ENCODE peak calls at places on chromosomes 13 and 19, in eight cellular contexts. One of them, this sample, is unnamed.

GRCh38 chr19:33441277-33441699 is 67.8 kb downstream of the CEBPG start:
- DNase-seq in mucosa of descending colon: no peak
- DNase-seq in progenitor cell of endocrine pancreas: no peak
- DNase-seq in IMR-90: no peak
- DNase-seq in cardiac fibroblast: no peak
- DNase-seq in RWPE1: no peak
- DNase-seq in AG04450: no peak
- DNase-seq in lung: no peak
- DNase-seq in this sample: no peak

GRCh38 chr13:113427562-113428468 is 25.5 kb downstream of the ADPRHL1 start:
- DNase-seq in mucosa of descending colon: no peak
- DNase-seq in progenitor cell of endocrine pancreas: no peak
- DNase-seq in IMR-90: peak
- DNase-seq in cardiac fibroblast: peak
- DNase-seq in RWPE1: no peak
- DNase-seq in AG04450: no peak
- DNase-seq in lung: no peak
- DNase-seq in this sample: no peak

GRCh38 chr13:51453308-51453958 is 597 bp upstream of the INTS6 start:
- DNase-seq in mucosa of descending colon: peak
- DNase-seq in progenitor cell of endocrine pancreas: peak
- DNase-seq in IMR-90: no peak
- DNase-seq in cardiac fibroblast: no peak
- DNase-seq in RWPE1: no peak
- DNase-seq in AG04450: no peak
- DNase-seq in lung: peak
- DNase-seq in this sample: peak

GRCh38 chr19:18795540-18795939 is 4.4 kb upstream of the COMP start:
- DNase-seq in mucosa of descending colon: no peak
- DNase-seq in progenitor cell of endocrine pancreas: no peak
- DNase-seq in IMR-90: no peak
- DNase-seq in cardiac fibroblast: no peak
- DNase-seq in RWPE1: no peak
- DNase-seq in AG04450: no peak
- DNase-seq in lung: no peak
- DNase-seq in this sample: no peak

GRCh38 chr19:18433039-18433691 is 4.8 kb downstream of the ISYNA1 start:
- DNase-seq in mucosa of descending colon: no peak
- DNase-seq in progenitor cell of endocrine pancreas: no peak
- DNase-seq in IMR-90: no peak
- DNase-seq in cardiac fibroblast: no peak
- DNase-seq in RWPE1: no peak
- DNase-seq in AG04450: no peak
- DNase-seq in lung: no peak
- DNase-seq in this sample: peak

GRCh38 chr19:5126498-5127223 is 157.7 kb downstream of the KDM4B start:
- DNase-seq in mucosa of descending colon: no peak
- DNase-seq in progenitor cell of endocrine pancreas: no peak
- DNase-seq in IMR-90: no peak
- DNase-seq in cardiac fibroblast: no peak
- DNase-seq in RWPE1: no peak
- DNase-seq in AG04450: no peak
- DNase-seq in lung: no peak
- DNase-seq in this sample: peak

GRCh38 chr19:40284501-40285352 is at the start of gene AKT2:
- DNase-seq in mucosa of descending colon: no peak
- DNase-seq in progenitor cell of endocrine pancreas: peak
- DNase-seq in IMR-90: peak
- DNase-seq in cardiac fibroblast: no peak
- DNase-seq in RWPE1: no peak
- DNase-seq in AG04450: peak
- DNase-seq in lung: no peak
- DNase-seq in this sample: peak

GRCh38 chr13:94112227-94112626 is 367.3 kb downstream of the DCT start:
- DNase-seq in mucosa of descending colon: peak
- DNase-seq in progenitor cell of endocrine pancreas: no peak
- DNase-seq in IMR-90: peak
- DNase-seq in cardiac fibroblast: peak
- DNase-seq in RWPE1: peak
- DNase-seq in AG04450: peak
- DNase-seq in lung: no peak
- DNase-seq in this sample: no peak

GRCh38 chr19:7919681-7920519 is at the start of gene SNAPC2:
- DNase-seq in mucosa of descending colon: peak
- DNase-seq in progenitor cell of endocrine pancreas: peak
- DNase-seq in IMR-90: peak
- DNase-seq in cardiac fibroblast: peak
- DNase-seq in RWPE1: peak
- DNase-seq in AG04450: peak
- DNase-seq in lung: peak
- DNase-seq in this sample: peak
- TF ChIP-seq CTCF in mucosa of descending colon: no peak
- TF ChIP-seq CTCF in progenitor cell of endocrine pancreas: no peak
- TF ChIP-seq CTCF in IMR-90: no peak
- TF ChIP-seq CTCF in cardiac fibroblast: no peak
- TF ChIP-seq CTCF in RWPE1: no peak
- TF ChIP-seq CTCF in AG04450: no peak
- TF ChIP-seq CTCF in lung: no peak
- TF ChIP-seq CTCF in this sample: no peak

GRCh38 chr13:98413796-98414195 is 163.1 kb downstream of the STK24 start:
- DNase-seq in mucosa of descending colon: no peak
- DNase-seq in progenitor cell of endocrine pancreas: no peak
- DNase-seq in IMR-90: no peak
- DNase-seq in cardiac fibroblast: no peak
- DNase-seq in RWPE1: no peak
- DNase-seq in AG04450: no peak
- DNase-seq in lung: no peak
- DNase-seq in this sample: no peak
- TF ChIP-seq CTCF in mucosa of descending colon: no peak
- TF ChIP-seq CTCF in progenitor cell of endocrine pancreas: no peak
- TF ChIP-seq CTCF in IMR-90: no peak
- TF ChIP-seq CTCF in cardiac fibroblast: no peak
- TF ChIP-seq CTCF in RWPE1: no peak
- TF ChIP-seq CTCF in AG04450: no peak
- TF ChIP-seq CTCF in lung: no peak
- TF ChIP-seq CTCF in this sample: no peak

GRCh38 chr19:46049597-46049996 is 8.8 kb upstream of the IGFL4 start:
- DNase-seq in mucosa of descending colon: peak
- DNase-seq in progenitor cell of endocrine pancreas: no peak
- DNase-seq in IMR-90: no peak
- DNase-seq in cardiac fibroblast: no peak
- DNase-seq in RWPE1: no peak
- DNase-seq in AG04450: no peak
- DNase-seq in lung: no peak
- DNase-seq in this sample: no peak
- TF ChIP-seq CTCF in mucosa of descending colon: no peak
- TF ChIP-seq CTCF in progenitor cell of endocrine pancreas: no peak
- TF ChIP-seq CTCF in IMR-90: no peak
- TF ChIP-seq CTCF in cardiac fibroblast: no peak
- TF ChIP-seq CTCF in RWPE1: no peak
- TF ChIP-seq CTCF in AG04450: no peak
- TF ChIP-seq CTCF in lung: no peak
- TF ChIP-seq CTCF in this sample: no peak

GRCh38 chr19:11530432-11530831 is 1.5 kb upstream of the ECSIT start:
- DNase-seq in mucosa of descending colon: peak
- DNase-seq in progenitor cell of endocrine pancreas: no peak
- DNase-seq in IMR-90: peak
- DNase-seq in cardiac fibroblast: peak
- DNase-seq in RWPE1: peak
- DNase-seq in AG04450: peak
- DNase-seq in lung: peak
- DNase-seq in this sample: no peak
- TF ChIP-seq CTCF in mucosa of descending colon: no peak
- TF ChIP-seq CTCF in progenitor cell of endocrine pancreas: peak
- TF ChIP-seq CTCF in IMR-90: peak
- TF ChIP-seq CTCF in cardiac fibroblast: peak
- TF ChIP-seq CTCF in RWPE1: peak
- TF ChIP-seq CTCF in AG04450: peak
- TF ChIP-seq CTCF in lung: no peak
- TF ChIP-seq CTCF in this sample: no peak

GRCh38 chr19:15871570-15871969 is 26.3 kb downstream of the CYP4F2 start:
- DNase-seq in mucosa of descending colon: peak
- DNase-seq in progenitor cell of endocrine pancreas: no peak
- DNase-seq in IMR-90: no peak
- DNase-seq in cardiac fibroblast: no peak
- DNase-seq in RWPE1: no peak
- DNase-seq in AG04450: no peak
- DNase-seq in lung: no peak
- DNase-seq in this sample: peak

GRCh38 chr19:15864824-15865223 is 33.0 kb downstream of the CYP4F2 start:
- DNase-seq in mucosa of descending colon: no peak
- DNase-seq in progenitor cell of endocrine pancreas: no peak
- DNase-seq in IMR-90: no peak
- DNase-seq in cardiac fibroblast: no peak
- DNase-seq in RWPE1: no peak
- DNase-seq in AG04450: no peak
- DNase-seq in lung: no peak
- DNase-seq in this sample: no peak

GRCh38 chr19:15869873-15870272 is 28.0 kb downstream of the CYP4F2 start:
- DNase-seq in mucosa of descending colon: no peak
- DNase-seq in progenitor cell of endocrine pancreas: no peak
- DNase-seq in IMR-90: no peak
- DNase-seq in cardiac fibroblast: no peak
- DNase-seq in RWPE1: no peak
- DNase-seq in AG04450: no peak
- DNase-seq in lung: no peak
- DNase-seq in this sample: no peak

GRCh38 chr19:15866646-15867045 is 31.2 kb downstream of the CYP4F2 start:
- DNase-seq in mucosa of descending colon: no peak
- DNase-seq in progenitor cell of endocrine pancreas: no peak
- DNase-seq in IMR-90: no peak
- DNase-seq in cardiac fibroblast: no peak
- DNase-seq in RWPE1: no peak
- DNase-seq in AG04450: no peak
- DNase-seq in lung: no peak
- DNase-seq in this sample: no peak

GRCh38 chr19:15869109-15869555 is 28.7 kb downstream of the CYP4F2 start:
- DNase-seq in mucosa of descending colon: peak
- DNase-seq in progenitor cell of endocrine pancreas: no peak
- DNase-seq in IMR-90: no peak
- DNase-seq in cardiac fibroblast: peak
- DNase-seq in RWPE1: peak
- DNase-seq in AG04450: no peak
- DNase-seq in lung: peak
- DNase-seq in this sample: peak
- TF ChIP-seq CTCF in mucosa of descending colon: no peak
- TF ChIP-seq CTCF in progenitor cell of endocrine pancreas: no peak
- TF ChIP-seq CTCF in IMR-90: peak
- TF ChIP-seq CTCF in cardiac fibroblast: peak
- TF ChIP-seq CTCF in RWPE1: peak
- TF ChIP-seq CTCF in AG04450: peak
- TF ChIP-seq CTCF in lung: peak
- TF ChIP-seq CTCF in this sample: peak